ENCODE peak calls at places on chromosome 9, in nine cellular contexts. T is A673, O is left ventricle myocardium inferior, D is brain microvascular endothelial cell, S is astrocyte, C is cardiac muscle cell, X is dorsolateral prefrontal cortex, N is mammary epithelial cell, Y is natural killer cell. M is an unnamed sample.
A peak's percentile ranks its signal among the peaks of the same experiment; 100 is the strongest.

GRCh38 chr9:6197330-6197729 is 18.3 kb upstream of the IL33 start:
- DNase-seq in T (peak; percentile 66), O (no peak), D (peak; percentile 4), S (no peak), C (peak; percentile 68), X (no peak), N (peak; percentile 24), Y (no peak), M (no peak)

GRCh38 chr9:94802795-94803194 is 76.3 kb downstream of the AOPEP start:
- DNase-seq in T (peak; percentile 13), O (no peak), D (peak; percentile 47), S (peak; percentile 88), C (no peak), X (no peak), N (peak; percentile 81), Y (no peak), M (no peak)

GRCh38 chr9:111876179-111876578 is 20.4 kb upstream of the UGCG start:
- DNase-seq in T (no peak), O (no peak), D (no peak), S (no peak), C (no peak), X (no peak), N (no peak), Y (no peak), M (no peak)

GRCh38 chr9:33080534-33080933 is 4.1 kb upstream of the SMU1 start:
- DNase-seq in T (no peak), O (no peak), D (no peak), S (no peak), C (no peak), X (no peak), N (peak; percentile 90), Y (no peak), M (no peak)

GRCh38 chr9:13149454-13149853 is 130.0 kb downstream of the MPDZ start:
- DNase-seq in T (no peak), O (peak; percentile 28), D (no peak), S (no peak), C (no peak), X (no peak), N (no peak), Y (no peak), M (no peak)

GRCh38 chr9:127524373-127524772 is 73.1 kb downstream of the LRSAM1 start:
- DNase-seq in T (no peak), O (no peak), D (no peak), S (peak; percentile 77), C (peak; percentile 61), X (no peak), N (no peak), Y (no peak), M (no peak)

GRCh38 chr9:18985464-18985951 is 47.5 kb downstream of the SAXO1 start:
- DNase-seq in T (no peak), O (no peak), D (no peak), S (no peak), C (no peak), X (no peak), N (no peak), Y (no peak), M (no peak)

GRCh38 chr9:94950040-94950732 is 223.7 kb downstream of the AOPEP start:
- DNase-seq in T (no peak), O (no peak), D (no peak), S (no peak), C (no peak), X (no peak), N (no peak), Y (no peak), M (no peak)

GRCh38 chr9:100227636-100228035 is 125.1 kb downstream of the TEX10 start:
- DNase-seq in T (no peak), O (no peak), D (no peak), S (no peak), C (no peak), X (no peak), N (no peak), Y (no peak), M (no peak)

GRCh38 chr9:92738661-92739081 is 26.0 kb downstream of the BICD2 start:
- DNase-seq in T (no peak), O (no peak), D (no peak), S (peak; percentile 81), C (peak; percentile 33), X (no peak), N (peak; percentile 72), Y (no peak), M (no peak)

GRCh38 chr9:137319976-137320551 is 18.0 kb upstream of the NRARP start:
- DNase-seq in T (no peak), O (peak; percentile 11), D (no peak), S (no peak), C (no peak), X (peak; percentile 37), N (no peak), Y (no peak), M (no peak)

GRCh38 chr9:16316406-16316805 is 554.1 kb downstream of the BNC2 start:
- DNase-seq in T (no peak), O (no peak), D (no peak), S (no peak), C (no peak), X (no peak), N (no peak), Y (no peak), M (no peak)

GRCh38 chr9:137029058-137029922 is 1.3 kb upstream of the ABCA2 start:
- DNase-seq in T (peak; percentile 56), O (peak; percentile 86), D (peak; percentile 49), S (no peak), C (peak; percentile 67), X (peak; percentile 85), N (peak; percentile 50), Y (peak; percentile 79), M (peak; percentile 88)

GRCh38 chr9:112334319-112334828 is 955 bp upstream of the PTBP3 start:
- DNase-seq in T (no peak), O (no peak), D (no peak), S (peak; percentile 38), C (no peak), X (no peak), N (peak; percentile 58), Y (no peak), M (no peak)

GRCh38 chr9:35659340-35659739 is 1.2 kb downstream of the CCDC107 start:
- DNase-seq in T (peak; percentile 62), O (no peak), D (peak; percentile 45), S (peak; percentile 42), C (peak; percentile 68), X (no peak), N (peak; percentile 71), Y (no peak), M (no peak)

GRCh38 chr9:26502311-26502710 is 390.3 kb downstream of the CAAP1 start:
- DNase-seq in T (no peak), O (no peak), D (no peak), S (no peak), C (no peak), X (no peak), N (no peak), Y (no peak), M (no peak)

GRCh38 chr9:82939451-82939850 is 123.5 kb downstream of the RASEF start:
- DNase-seq in T (no peak), O (no peak), D (no peak), S (no peak), C (no peak), X (no peak), N (peak; percentile 26), Y (no peak), M (no peak)

GRCh38 chr9:79880626-79881025 is 308.9 kb downstream of the TLE4 start:
- DNase-seq in T (no peak), O (no peak), D (no peak), S (no peak), C (no peak), X (no peak), N (no peak), Y (no peak), M (no peak)

GRCh38 chr9:87818308-87818707 is 64.4 kb upstream of the SPATA31E1 start:
- DNase-seq in T (peak; percentile 41), O (no peak), D (no peak), S (no peak), C (no peak), X (no peak), N (no peak), Y (no peak), M (no peak)

GRCh38 chr9:124869986-124870560 is 8.1 kb downstream of the ARPC5L start:
- DNase-seq in T (peak; percentile 67), O (no peak), D (peak; percentile 19), S (no peak), C (peak; percentile 49), X (no peak), N (peak; percentile 44), Y (peak; percentile 90), M (no peak)

GRCh38 chr9:4665357-4665756 is 923 bp downstream of the SPATA6L start:
- DNase-seq in T (peak; percentile 86), O (no peak), D (no peak), S (peak; percentile 35), C (peak; percentile 75), X (no peak), N (peak; percentile 40), Y (no peak), M (no peak)

GRCh38 chr9:95757026-95757425 is 118.5 kb upstream of the ERCC6L2 start:
- DNase-seq in T (peak; percentile 71), O (no peak), D (peak; percentile 25), S (peak; percentile 84), C (peak; percentile 95), X (no peak), N (peak; percentile 41), Y (no peak), M (no peak)

GRCh38 chr9:114914139-114914538 is 16.3 kb downstream of the TNFSF8 start:
- DNase-seq in T (peak; percentile 50), O (no peak), D (no peak), S (no peak), C (peak; percentile 29), X (no peak), N (no peak), Y (no peak), M (no peak)
- TF ChIP-seq CTCF in T (peak; percentile 68), O (peak; percentile 23), D (peak; percentile 59), S (no peak), C (peak; percentile 46), X (no peak), N (no peak), Y (no peak), M (peak; percentile 37)

GRCh38 chr9:132503116-132503515 is 79.3 kb upstream of the BARHL1 start:
- DNase-seq in T (no peak), O (no peak), D (no peak), S (no peak), C (no peak), X (no peak), N (no peak), Y (no peak), M (no peak)
- TF ChIP-seq CTCF in T (no peak), O (no peak), D (no peak), S (no peak), C (no peak), X (no peak), N (no peak), Y (no peak), M (no peak)

GRCh38 chr9:37859043-37859442 is 44.9 kb downstream of the SLC25A51 start:
- DNase-seq in T (no peak), O (no peak), D (no peak), S (no peak), C (peak; percentile 22), X (no peak), N (peak; percentile 4), Y (no peak), M (no peak)
- TF ChIP-seq CTCF in T (no peak), O (peak; percentile 14), D (no peak), S (no peak), C (peak; percentile 28), X (no peak), N (no peak), Y (no peak), M (peak; percentile 8)

DNA sequence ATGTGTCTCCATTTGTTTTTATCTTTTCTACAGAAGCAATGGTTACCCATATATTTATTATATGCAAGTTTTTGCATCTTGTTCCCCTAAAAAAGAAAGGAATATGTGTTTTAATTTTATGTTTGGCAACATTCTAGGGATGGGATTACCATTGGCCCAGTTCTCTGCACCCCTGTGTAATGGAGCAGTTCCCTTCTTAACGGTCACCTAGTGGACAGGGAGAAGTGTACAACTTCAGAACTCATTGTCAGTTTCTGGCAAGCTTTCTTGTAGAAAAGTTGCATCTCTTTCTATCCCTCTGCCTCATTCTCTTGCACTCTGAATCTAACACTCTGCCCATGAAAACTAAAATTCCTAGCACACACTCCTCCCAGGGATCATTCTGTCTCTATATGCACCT is 78.2 kb downstream of the DOCK8 start:
- DNase-seq in T (no peak), O (no peak), D (no peak), S (no peak), C (no peak), X (no peak), N (no peak), Y (no peak), M (no peak)
- TF ChIP-seq CTCF in T (no peak), O (no peak), D (no peak), S (no peak), C (no peak), X (no peak), N (peak; percentile 12), Y (no peak), M (peak; percentile 34)

M was measured in progenitor cell of endocrine pancreas.